ENCODE peak calls at places on chromosome 4, in ten cellular contexts. A, N, E, U, H, Y, L, G, T and Z are unnamed samples.

GRCh38 chr4:33923469-33923868 is 2320.8 kb downstream of the ARAP2 start:
- DNase-seq in A (no peak), N (no peak), E (no peak), U (no peak), H (no peak), Y (no peak), L (no peak), G (no peak), T (no peak), Z (no peak)

GRCh38 chr4:122879001-122879400 is 43.4 kb downstream of the NUDT6 start:
- DNase-seq in A (no peak), N (no peak), E (no peak), U (no peak), H (no peak), Y (no peak), L (no peak), G (no peak), T (no peak), Z (no peak)

GRCh38 chr4:76753814-76754213 is 144.1 kb downstream of the SOWAHB start:
- DNase-seq in A (no peak), N (no peak), E (no peak), U (no peak), H (peak; percentile 48), Y (no peak), L (peak; percentile 94), G (no peak), T (peak; percentile 70), Z (no peak)

GRCh38 chr4:147103403-147103946 is 157.8 kb upstream of the TTC29 start:
- DNase-seq in A (no peak), N (no peak), E (no peak), U (no peak), H (peak; percentile 55), Y (no peak), L (peak; percentile 99), G (no peak), T (peak; percentile 92), Z (no peak)

GRCh38 chr4:62145276-62145675 is 945.1 kb downstream of the ADGRL3 start:
- DNase-seq in A (no peak), N (no peak), E (no peak), U (no peak), H (no peak), Y (no peak), L (no peak), G (no peak), T (no peak), Z (no peak)

GRCh38 chr4:20395160-20395773 is 143.6 kb downstream of the SLIT2 start:
- DNase-seq in A (peak; percentile 28), N (no peak), E (no peak), U (peak; percentile 31), H (peak; percentile 74), Y (peak; percentile 41), L (no peak), G (no peak), T (peak; percentile 62), Z (peak; percentile 60)

GRCh38 chr4:106264331-106264728 is 51.7 kb downstream of the TBCK start:
- DNase-seq in A (no peak), N (no peak), E (no peak), U (peak; percentile 82), H (peak; percentile 39), Y (no peak), L (no peak), G (no peak), T (peak; percentile 80), Z (no peak)

GRCh38 chr4:48212165-48212564 is 57.5 kb downstream of the TEC start:
- DNase-seq in A (no peak), N (no peak), E (no peak), U (no peak), H (no peak), Y (no peak), L (no peak), G (no peak), T (no peak), Z (no peak)

GRCh38 chr4:118942465-118942864 is 53.8 kb downstream of the SYNPO2 start:
- DNase-seq in A (peak; percentile 60), N (no peak), E (no peak), U (peak; percentile 38), H (peak; percentile 74), Y (no peak), L (no peak), G (no peak), T (no peak), Z (no peak)